ENCODE peak calls at places on chromosomes 4 and X, in seven cellular contexts. A, P, B, S, H, E and X are unnamed samples.

GRCh38 chr4:162770761-162771490 is 395.8 kb downstream of the NAF1 start:
- DNase-seq in A (no peak), P (no peak), B (no peak), S (no peak), H (no peak), E (no peak), X (no peak)

GRCh38 chr4:84238247-84239090 is 260.6 kb downstream of the NKX6-1 start:
- DNase-seq in A (no peak), P (peak; percentile 79), B (no peak), S (peak; percentile 64), H (no peak), E (peak; percentile 54), X (peak; percentile 26)

GRCh38 chr4:138938371-138938699 is 77.2 kb upstream of the NOCT start:
- DNase-seq in A (no peak), P (peak; percentile 46), B (no peak), S (peak; percentile 55), H (no peak), E (peak; percentile 55), X (peak; percentile 48)

GRCh38 chrX:51742586-51742985 is 656 bp upstream of the GSPT2 start:
- DNase-seq in A (no peak), P (no peak), B (no peak), S (no peak), H (no peak), E (no peak), X (no peak)

GRCh38 chrX:20863649-20864048 is 510.6 kb upstream of the CNKSR2 start:
- DNase-seq in A (no peak), P (no peak), B (no peak), S (no peak), H (no peak), E (no peak), X (no peak)

GRCh38 chrX:122218666-122219065 is 965.4 kb upstream of the GRIA3 start:
- DNase-seq in A (no peak), P (no peak), B (no peak), S (peak; percentile 12), H (no peak), E (no peak), X (peak; percentile 57)

GRCh38 chr4:55378617-55379467 is 16.9 kb upstream of the TMEM165 start:
- DNase-seq in A (peak; percentile 50), P (peak; percentile 45), B (no peak), S (peak; percentile 99), H (peak; percentile 40), E (no peak), X (peak; percentile 79)

GRCh38 chr4:8475751-8476575 is 35.4 kb downstream of the TRMT44 start:
- DNase-seq in A (no peak), P (no peak), B (no peak), S (no peak), H (no peak), E (no peak), X (no peak)

GRCh38 chrX:118974908-118975671 is 672 bp downstream of the LONRF3 start:
- DNase-seq in A (peak; percentile 62), P (no peak), B (no peak), S (peak; percentile 43), H (peak; percentile 45), E (no peak), X (no peak)

GRCh38 chrX:18377802-18378201 is 23.3 kb upstream of the SCML2 start:
- DNase-seq in A (no peak), P (peak; percentile 18), B (no peak), S (peak; percentile 54), H (no peak), E (no peak), X (no peak)

GRCh38 chrX:44971674-44972073 is 98.7 kb downstream of the KDM6A start:
- DNase-seq in A (no peak), P (no peak), B (no peak), S (no peak), H (no peak), E (no peak), X (no peak)

GRCh38 chr4:7398104-7398423 is 36.7 kb downstream of the PSAPL1 start:
- DNase-seq in A (no peak), P (peak; percentile 25), B (no peak), S (peak; percentile 61), H (peak; percentile 37), E (peak; percentile 30), X (peak; percentile 83)

GRCh38 chr4:39899291-39899690 is 78.4 kb downstream of the PDS5A start:
- DNase-seq in A (no peak), P (no peak), B (no peak), S (no peak), H (no peak), E (no peak), X (no peak)

GRCh38 chr4:39898015-39898414 is 79.7 kb downstream of the PDS5A start:
- DNase-seq in A (no peak), P (no peak), B (no peak), S (no peak), H (no peak), E (no peak), X (no peak)

GRCh38 chr4:39905656-39906055 is 72.1 kb downstream of the PDS5A start:
- DNase-seq in A (no peak), P (no peak), B (no peak), S (no peak), H (no peak), E (no peak), X (no peak)

DNA sequence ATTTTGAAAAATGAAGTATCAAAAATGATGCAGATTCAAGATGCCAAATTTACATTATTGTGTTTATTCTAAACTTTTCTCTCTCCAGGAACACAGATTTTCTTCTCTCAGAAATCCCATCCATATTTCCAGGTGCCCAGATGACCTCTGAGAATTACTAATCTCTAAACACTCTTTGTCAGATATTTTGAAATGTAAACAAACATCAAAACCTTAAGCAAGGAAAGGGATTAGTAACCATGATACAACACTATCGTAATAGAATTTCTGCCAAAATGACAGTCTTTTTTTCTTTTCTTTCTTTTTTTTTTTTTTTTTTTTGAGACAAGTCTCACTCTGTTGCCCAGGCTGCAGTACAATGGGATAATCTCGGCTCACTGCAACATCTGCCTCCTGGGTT is 76.7 kb downstream of the PDS5A start:
- DNase-seq in A (no peak), P (no peak), B (no peak), S (peak; percentile 8), H (no peak), E (no peak), X (no peak)
- TF ChIP-seq CTCF in A (no peak), P (no peak), B (no peak), S (no peak), H (no peak), E (no peak), X (no peak)

DNA sequence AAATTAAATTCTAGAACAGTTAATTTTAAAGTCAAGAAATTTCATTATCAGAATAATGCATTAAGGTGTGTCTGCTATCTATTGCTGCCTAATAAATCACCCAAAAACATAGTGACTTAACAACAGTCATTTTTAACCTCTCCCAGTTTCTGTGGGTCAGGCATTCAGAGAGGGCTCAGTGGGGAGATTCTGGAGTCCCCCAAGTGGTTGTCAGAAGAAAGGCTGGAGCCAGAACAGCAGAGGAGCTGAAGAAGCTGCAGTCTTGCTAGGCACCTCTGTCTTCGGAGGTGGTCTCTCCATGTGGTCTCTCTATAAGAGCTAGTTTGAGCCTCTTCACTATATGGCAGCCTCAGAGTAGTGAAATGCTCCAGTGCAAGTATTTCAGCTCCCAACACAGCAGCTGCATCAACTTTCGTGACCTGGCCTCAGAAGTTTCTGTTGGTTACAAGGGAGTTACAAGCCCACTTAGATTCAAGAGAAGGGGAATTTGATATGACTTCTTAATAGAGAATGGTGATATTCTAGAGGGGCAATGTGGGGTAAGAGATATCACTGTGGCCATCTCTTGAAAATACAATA is 9.4 kb upstream of the HOPX start:
- DNase-seq in A (no peak), P (no peak), B (no peak), S (no peak), H (no peak), E (no peak), X (no peak)
- TF ChIP-seq CTCF in A (no peak), P (peak; percentile 10), B (no peak), S (no peak), H (no peak), E (peak; percentile 10), X (no peak)

DNA sequence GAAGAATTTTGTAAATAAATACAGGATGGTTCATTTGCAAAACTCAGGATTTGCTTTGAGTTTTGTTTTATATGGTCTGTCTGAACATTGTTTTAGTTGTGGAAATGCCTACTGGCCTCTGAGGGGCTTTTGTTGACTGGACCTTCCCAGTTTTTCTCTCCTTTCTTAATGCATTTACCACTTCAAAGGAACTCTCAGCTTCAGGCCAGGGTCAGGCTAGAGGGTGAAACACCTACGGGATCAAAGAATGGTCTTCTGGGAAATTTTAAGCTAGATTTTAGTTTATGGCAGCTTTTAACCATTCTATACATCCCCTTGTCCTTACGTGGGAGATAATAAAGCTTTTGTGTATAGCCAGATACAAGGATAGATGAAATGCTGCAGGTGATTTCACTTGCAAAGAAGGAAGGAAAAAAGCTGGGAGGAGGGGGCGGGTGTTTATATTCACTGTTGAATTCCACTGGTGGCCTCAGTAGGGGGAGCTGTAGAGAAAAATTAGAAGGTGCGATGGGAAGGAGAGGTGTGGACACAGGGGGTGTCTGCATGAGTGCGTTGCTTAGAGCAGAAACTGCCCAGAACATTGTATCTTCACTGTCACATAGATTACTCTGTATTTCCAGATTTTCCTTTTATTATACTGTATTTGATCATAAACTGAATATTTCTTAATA is 151.8 kb downstream of the TSPAN5 start:
- DNase-seq in A (no peak), P (no peak), B (no peak), S (no peak), H (no peak), E (no peak), X (no peak)
- TF ChIP-seq CTCF in A (no peak), P (no peak), B (no peak), S (peak; percentile 55), H (no peak), E (peak; percentile 31), X (no peak)

DNA sequence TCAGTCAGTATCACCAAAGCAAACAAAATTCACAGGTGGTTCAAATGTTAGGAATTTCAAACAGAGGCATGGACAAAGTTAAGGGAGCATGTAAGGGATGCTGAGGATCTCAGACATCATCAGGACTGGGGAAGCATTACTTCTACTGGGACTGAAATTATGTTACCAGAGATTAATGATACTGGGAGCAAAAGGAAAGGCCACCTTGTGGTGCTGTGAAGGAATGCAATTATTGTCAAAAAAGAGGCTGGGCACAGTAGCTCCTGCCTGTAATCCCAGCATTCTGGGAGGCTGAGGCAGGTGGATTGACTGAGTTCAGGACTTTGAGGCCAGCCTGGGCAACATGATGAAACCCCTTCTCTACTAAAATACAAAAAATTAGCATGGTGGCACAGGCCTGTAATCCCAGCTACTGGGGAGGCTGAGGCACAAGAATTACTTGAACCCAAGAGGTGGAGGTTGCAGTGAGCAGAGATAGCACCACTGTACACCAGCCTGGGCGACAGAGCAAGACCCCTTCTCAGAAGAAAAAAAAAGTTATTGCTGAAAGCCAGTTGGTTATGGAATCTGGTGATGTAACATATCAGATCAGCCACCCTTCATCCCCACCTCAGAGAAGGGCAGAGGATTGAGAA is 954.3 kb downstream of the PCDH7 start:
- DNase-seq in A (no peak), P (no peak), B (no peak), S (peak; percentile 54), H (no peak), E (no peak), X (no peak)
- TF ChIP-seq CTCF in A (peak; percentile 36), P (no peak), B (peak; percentile 43), S (peak; percentile 53), H (no peak), E (peak; percentile 51), X (peak; percentile 73)